ENCODE peak calls at places on chromosomes 4 and X, in four cellular contexts. H is WTC11, L is HepG2, D is GM12878. J is an unnamed sample.

GRCh38 chr4:150178161-150178560 is 99.9 kb downstream of the DCLK2 start:
- DNase-seq in H (no peak), L (no peak), D (no peak), J (no peak)

GRCh38 chr4:108072300-108072699 is 82.6 kb downstream of the HADH start:
- DNase-seq in H (no peak), L (no peak), D (peak; percentile 38), J (no peak)

GRCh38 chr4:4818440-4819212 is 40.8 kb upstream of the MSX1 start:
- DNase-seq in H (no peak), L (no peak), D (no peak), J (no peak)

GRCh38 chr4:81620442-81620841 is 148.7 kb upstream of the RASGEF1B start:
- DNase-seq in H (no peak), L (no peak), D (no peak), J (no peak)

GRCh38 chrX:153828723-153829548 is 1.4 kb downstream of the PDZD4 start:
- DNase-seq in H (peak; percentile 65), L (peak; percentile 2), D (no peak), J (no peak)

GRCh38 chrX:16491461-16491860 is 158.5 kb upstream of the S100G start:
- DNase-seq in H (no peak), L (no peak), D (no peak), J (no peak)

GRCh38 chr4:183675625-183676024 is 16.5 kb downstream of the TRAPPC11 start:
- DNase-seq in H (no peak), L (no peak), D (no peak), J (no peak)

GRCh38 chr4:17578482-17578891 is 1.5 kb downstream of the LAP3 start:
- DNase-seq in H (no peak), L (no peak), D (peak; percentile 34), J (peak; percentile 18)

GRCh38 chrX:153818571-153819397 is 11.6 kb downstream of the PDZD4 start:
- DNase-seq in H (peak; percentile 66), L (no peak), D (no peak), J (peak; percentile 91)

GRCh38 chr4:126223784-126224407 is 909.1 kb downstream of the FAT4 start:
- DNase-seq in H (no peak), L (peak; percentile 1), D (no peak), J (peak; percentile 9)

GRCh38 chr4:1060646-1061371 is 49.4 kb downstream of the FGFRL1 start:
- DNase-seq in H (no peak), L (no peak), D (no peak), J (no peak)

GRCh38 chrX:153674219-153674851 is 722 bp upstream of the PNCK start:
- DNase-seq in H (no peak), L (no peak), D (no peak), J (no peak)

GRCh38 chr4:12963291-12963690 is 520.8 kb downstream of the RAB28 start:
- DNase-seq in H (no peak), L (no peak), D (no peak), J (no peak)

GRCh38 chr4:56958111-56958517 is 19.3 kb downstream of the NOA1 start:
- DNase-seq in H (no peak), L (no peak), D (no peak), J (peak; percentile 48)

GRCh38 chr4:77776182-77777134 is 42.7 kb downstream of the CNOT6L start:
- DNase-seq in H (no peak), L (no peak), D (no peak), J (no peak)

GRCh38 chrX:135081695-135082094 is 29.8 kb upstream of the RTL8A start:
- DNase-seq in H (no peak), L (no peak), D (no peak), J (no peak)

GRCh38 chr4:56102581-56102980 is 153.8 kb downstream of the CEP135 start:
- DNase-seq in H (no peak), L (no peak), D (no peak), J (no peak)

GRCh38 chrX:122857734-122858133 is 326.3 kb upstream of the GRIA3 start:
- DNase-seq in H (no peak), L (no peak), D (no peak), J (no peak)

GRCh38 chr4:137370206-137370633 is 162.1 kb downstream of the PCDH18 start:
- DNase-seq in H (no peak), L (no peak), D (no peak), J (no peak)

GRCh38 chr4:117823388-117823787 is 210.9 kb upstream of the NDST3 start:
- DNase-seq in H (no peak), L (no peak), D (no peak), J (no peak)

GRCh38 chr4:123055943-123056342 is 133.5 kb upstream of the NUDT6 start:
- DNase-seq in H (no peak), L (no peak), D (no peak), J (no peak)

GRCh38 chr4:86927843-86928395 is 6.9 kb upstream of the AFF1 start:
- DNase-seq in H (no peak), L (peak; percentile 87), D (no peak), J (no peak)

GRCh38 chr4:122652379-122652778 is 31.5 kb upstream of the IL21 start:
- DNase-seq in H (peak; percentile 30), L (peak; percentile 14), D (no peak), J (peak; percentile 44)

GRCh38 chr4:148425327-148426110 is 16.7 kb downstream of the NR3C2 start:
- DNase-seq in H (no peak), L (no peak), D (no peak), J (no peak)

GRCh38 chr4:75561789-75562188 is 5.9 kb downstream of the ODAPH start:
- DNase-seq in H (no peak), L (no peak), D (no peak), J (peak; percentile 34)

GRCh38 chr4:98672583-98673281 is 14.3 kb upstream of the TSPAN5 start:
- DNase-seq in H (no peak), L (no peak), D (no peak), J (no peak)

GRCh38 chr4:39048291-39048690 is 13.7 kb upstream of the KLHL5 start:
- DNase-seq in H (no peak), L (no peak), D (no peak), J (no peak)

GRCh38 chr4:153447175-153447887 is 18.8 kb upstream of the TMEM131L start:
- DNase-seq in H (no peak), L (no peak), D (no peak), J (no peak)

GRCh38 chrX:45852884-45853283 is 652.2 kb upstream of the DIPK2B start:
- DNase-seq in H (no peak), L (no peak), D (no peak), J (no peak)

GRCh38 chr4:24850669-24851068 is 55.3 kb downstream of the SOD3 start:
- DNase-seq in H (no peak), L (no peak), D (no peak), J (no peak)

GRCh38 chrX:37646254-37646653 is 39.3 kb upstream of the XK start:
- DNase-seq in H (no peak), L (no peak), D (no peak), J (no peak)

GRCh38 chr4:140126261-140126660 is 27.7 kb downstream of the MAML3 start:
- DNase-seq in H (no peak), L (no peak), D (no peak), J (no peak)

GRCh38 chrX:23908219-23909003 is 605 bp downstream of the CXorf58 start:
- DNase-seq in H (peak; percentile 12), L (no peak), D (no peak), J (no peak)

GRCh38 chrX:95762716-95763115 is 921.9 kb upstream of the DIAPH2 start:
- DNase-seq in H (no peak), L (no peak), D (no peak), J (no peak)

GRCh38 chrX:136528645-136529315 is 3.2 kb upstream of the VGLL1 start:
- DNase-seq in H (peak; percentile 13), L (no peak), D (no peak), J (peak; percentile 33)

DNA sequence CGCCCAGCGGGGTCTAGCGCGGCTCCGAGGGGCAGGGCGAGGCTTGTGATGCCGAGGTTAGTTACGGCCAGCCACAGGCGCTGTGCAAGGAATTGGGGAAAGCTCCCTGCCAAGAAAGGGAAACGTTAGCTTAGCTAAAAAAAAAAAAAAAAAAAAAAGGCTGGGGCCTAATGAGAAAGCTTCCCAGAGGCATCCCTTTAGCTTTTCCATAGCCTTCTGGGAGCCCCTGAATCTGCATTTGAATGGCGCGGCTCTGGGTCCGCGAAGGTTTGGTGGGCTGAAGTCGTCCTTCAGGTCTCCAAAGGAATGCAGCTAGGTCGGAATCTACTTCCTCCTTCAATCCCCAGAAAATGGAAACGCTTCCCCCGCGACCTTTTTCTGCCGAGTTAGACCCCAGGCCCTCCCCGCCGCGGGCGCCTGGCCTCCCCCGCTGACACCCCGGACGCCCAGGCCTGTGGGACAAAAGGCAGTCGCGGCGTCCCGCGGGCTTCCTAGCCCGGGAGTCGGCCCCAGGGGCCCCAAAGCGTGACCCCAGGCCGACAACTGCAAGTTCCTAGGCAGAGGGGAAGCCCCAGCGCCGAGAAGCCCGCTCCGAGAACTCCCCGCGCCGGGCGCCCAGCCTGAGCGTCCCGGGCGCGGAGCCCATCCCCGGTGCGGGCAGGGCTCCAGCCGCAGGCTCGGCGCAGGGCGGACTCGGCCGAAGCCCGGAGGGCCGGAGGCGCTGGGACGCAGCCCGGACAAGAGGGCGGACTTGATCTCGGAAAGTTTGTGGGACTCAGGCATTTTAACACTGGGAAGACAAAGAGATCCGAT is 598 bp upstream of the FAT1 start:
- DNase-seq in H (peak; percentile 72), L (no peak), D (no peak), J (peak; percentile 53)
- TF ChIP-seq CBFB in H (no peak), L (no peak), D (no peak), J (no peak)

DNA sequence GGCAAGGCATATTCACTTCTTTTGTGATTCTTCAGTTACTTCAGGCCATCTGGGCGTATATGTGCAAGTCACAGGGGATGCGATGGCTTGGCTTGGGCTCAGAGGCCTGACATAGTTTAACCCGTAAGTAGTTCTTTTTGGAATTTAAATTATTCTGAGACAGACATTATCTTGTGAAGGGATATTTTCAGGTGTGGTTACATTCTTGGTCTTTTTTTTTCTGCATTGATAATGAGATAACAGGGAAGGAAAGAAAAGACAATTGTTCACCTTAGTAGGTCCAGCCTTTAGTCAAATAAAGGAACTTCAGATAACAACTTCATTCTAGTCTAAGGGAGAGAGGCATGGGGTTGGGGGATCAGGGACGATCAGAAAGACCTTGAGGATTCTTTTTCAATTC is 74.8 kb downstream of the TEX13C start:
- DNase-seq in H (no peak), L (no peak), D (no peak), J (no peak)
- TF ChIP-seq CBFB in H (no peak), L (no peak), D (no peak), J (no peak)

GRCh38 chrX:12496343-12496742 is 294.9 kb upstream of the PRPS2 start:
- DNase-seq in H (no peak), L (no peak), D (no peak), J (no peak)
- TF ChIP-seq CBFB in H (no peak), L (no peak), D (no peak), J (no peak)

DNA sequence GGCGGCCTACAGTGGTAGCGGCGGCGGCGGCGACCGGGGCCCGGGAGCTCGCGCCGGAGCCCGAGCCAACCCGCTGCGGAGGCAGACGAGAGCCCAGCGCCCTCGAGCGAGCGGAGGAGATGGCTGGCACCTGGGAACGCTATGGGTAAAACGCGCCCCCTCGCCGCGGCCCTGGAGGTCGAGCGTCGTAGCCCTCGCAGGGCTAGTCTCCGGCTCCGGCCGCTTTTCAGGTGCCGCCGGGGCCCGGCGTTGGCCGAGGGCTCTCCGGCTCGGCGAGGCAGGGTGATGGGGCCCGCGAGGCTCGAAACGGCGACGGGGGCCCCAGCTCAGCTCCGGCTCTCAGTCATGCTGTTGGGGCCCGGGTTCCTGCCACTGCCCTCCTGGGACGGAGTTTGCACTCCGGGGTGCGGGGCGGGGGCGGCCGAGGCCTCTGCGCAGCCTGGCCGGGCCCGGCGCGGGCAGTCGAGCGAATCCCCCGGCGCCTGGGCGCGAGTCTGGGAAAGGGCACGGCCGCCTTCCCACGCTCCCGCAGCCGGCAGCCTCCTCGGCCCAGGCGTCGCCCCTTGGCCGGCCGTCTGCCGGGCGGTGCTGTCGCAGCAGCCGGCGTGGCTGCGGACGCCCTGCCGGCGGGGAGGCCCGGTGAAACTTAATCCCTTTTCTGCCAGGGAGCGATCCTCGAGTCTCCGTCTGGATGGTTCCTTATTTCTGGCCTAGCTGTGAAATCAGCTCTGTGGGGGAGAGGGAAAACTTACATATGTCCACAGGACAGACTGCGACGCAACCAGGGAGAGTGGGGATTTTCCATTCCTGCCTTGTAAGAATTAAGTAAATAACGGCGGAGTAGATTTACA is 845 bp downstream of the MID2 start:
- DNase-seq in H (peak; percentile 48), L (no peak), D (no peak), J (no peak)
- TF ChIP-seq CBFB in H (no peak), L (no peak), D (no peak), J (no peak)

J was measured in K562.